ENCODE peak calls at places on chromosomes 2 and 18, in seven cellular contexts. U, Z, R, Q, S, V and X are unnamed samples. For H3K36me3, the result is how much of the 10 kb centered on the place peaks cover.

GRCh38 chr2:42905341-42906114 is 113.1 kb upstream of the HAAO start:
- DNase-seq in S (no peak), Z (no peak), V (no peak), Q (no peak), R (no peak), U (no peak), X (peak)

GRCh38 chr2:98508690-98509054 is 64.0 kb downstream of the INPP4A start:
- DNase-seq in V (peak), S (no peak), Q (peak), U (peak), R (no peak), Z (no peak), X (peak)

GRCh38 chr2:239762742-239763269 is 262.3 kb downstream of the NDUFA10 start:
- DNase-seq in Q (no peak), V (peak), R (no peak), Z (no peak), S (peak), U (no peak), X (no peak)

GRCh38 chr2:65072181-65072970 is 16.2 kb downstream of the CEP68 start:
- DNase-seq in Z (no peak), V (no peak), U (no peak), R (no peak), S (no peak), Q (no peak), X (no peak)

GRCh38 chr18:12307871-12308385 is at the start of gene TUBB6:
- DNase-seq in Q (peak), Z (no peak), V (peak), U (peak), R (no peak), S (peak), X (peak)

GRCh38 chr2:105977212-105977611 is 216.9 kb downstream of the UXS1 start:
- DNase-seq in V (no peak), U (peak), Z (no peak), Q (no peak), R (peak), S (no peak), X (no peak)

GRCh38 chr2:158191076-158191566 is 89.4 kb downstream of the UPP2 start:
- DNase-seq in Z (no peak), U (no peak), R (peak), V (no peak), Q (no peak), S (no peak), X (no peak)

GRCh38 chr2:197803033-197803444 is 1.4 kb upstream of the PLCL1 start:
- DNase-seq in S (no peak), R (peak), Z (no peak), Q (no peak), U (peak), V (no peak), X (no peak)

GRCh38 chr2:98157557-98157956 is 70.6 kb downstream of the VWA3B start:
- DNase-seq in Q (no peak), S (no peak), V (no peak), Z (no peak), U (no peak), R (no peak), X (no peak)

GRCh38 chr2:230954738-230955137 is 29.7 kb upstream of the GPR55 start:
- DNase-seq in Q (no peak), R (no peak), Z (no peak), S (no peak), V (no peak), U (no peak), X (no peak)

GRCh38 chr2:128617661-128618060 is 299.0 kb upstream of the HS6ST1 start:
- DNase-seq in S (peak), V (peak), R (no peak), Z (no peak), U (no peak), Q (no peak), X (peak)
- H3K4me3 ChIP-seq in S (no peak), V (no peak), R (no peak), Z (no peak), U (no peak), Q (no peak), X (no peak)

DNA sequence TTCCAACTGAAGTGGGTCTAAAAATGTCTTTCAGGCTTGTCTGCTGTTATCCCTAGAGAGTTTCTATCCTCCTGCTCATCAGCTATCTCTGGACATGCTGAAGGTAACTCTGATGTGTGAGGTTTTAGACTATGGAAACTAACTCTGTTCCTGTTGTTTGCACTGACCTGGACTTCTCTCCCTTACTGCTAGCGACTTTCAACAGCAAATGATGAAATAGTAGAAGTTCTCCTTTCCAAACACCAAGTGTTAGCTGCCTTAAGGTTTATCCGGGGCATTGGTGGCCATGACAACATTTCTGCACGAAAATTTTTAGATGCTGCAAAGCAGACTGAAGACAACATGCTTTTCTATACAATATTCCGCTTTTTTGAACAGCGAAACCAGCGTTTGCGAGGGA is 26.9 kb downstream of the RMC1 start:
- DNase-seq in Z (no peak), V (no peak), Q (no peak), S (no peak), R (no peak), U (no peak), X (no peak)
- H3K36me3 ChIP-seq in Z (under half), V (under half), Q (half or more), S (half or more), R (under half), U (half or more), X (half or more)

DNA sequence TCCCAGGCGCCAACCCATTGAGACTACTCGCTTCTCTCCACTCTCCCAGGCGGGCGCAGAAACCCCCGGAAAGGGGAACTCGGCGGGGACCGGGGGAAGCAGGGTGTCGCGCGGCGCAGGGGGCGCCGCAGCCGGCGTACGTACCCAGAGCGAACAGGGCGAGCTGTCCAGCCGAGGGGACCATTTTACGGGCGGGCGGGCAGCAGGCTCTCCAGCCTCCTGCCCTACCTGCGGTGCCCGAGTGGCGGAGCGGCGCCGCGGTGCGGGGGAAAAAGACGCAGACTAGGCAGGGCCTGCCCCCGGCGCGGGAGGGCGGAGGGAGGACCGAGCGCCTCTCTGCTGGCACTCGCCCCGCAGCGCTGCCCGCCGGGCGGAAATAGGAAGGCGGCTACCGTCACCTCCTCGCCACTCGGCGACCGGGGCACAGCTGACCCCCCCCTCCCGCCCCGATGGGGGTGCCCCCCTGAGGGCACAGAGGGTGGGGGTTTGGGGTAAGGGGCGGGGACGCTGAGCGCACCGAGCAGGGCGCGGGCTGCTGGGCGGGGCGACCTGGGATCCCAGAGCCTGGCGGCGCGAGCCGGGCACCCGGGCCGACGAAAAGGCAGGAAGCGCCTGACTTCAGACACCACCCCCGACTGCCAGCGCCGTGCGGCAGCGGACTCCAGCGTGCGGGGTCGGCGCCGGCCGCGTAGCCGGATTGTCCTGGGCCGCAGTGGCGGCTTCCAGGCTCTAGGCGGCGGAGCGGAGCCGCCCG is at the start of gene TGFA:
- DNase-seq in U (no peak), V (peak), Q (peak), Z (no peak), S (peak), R (peak), X (peak)
- TF ChIP-seq POLR2A in U (no peak), V (no peak), Q (peak), Z (no peak), S (peak), R (peak), X (peak)

DNA sequence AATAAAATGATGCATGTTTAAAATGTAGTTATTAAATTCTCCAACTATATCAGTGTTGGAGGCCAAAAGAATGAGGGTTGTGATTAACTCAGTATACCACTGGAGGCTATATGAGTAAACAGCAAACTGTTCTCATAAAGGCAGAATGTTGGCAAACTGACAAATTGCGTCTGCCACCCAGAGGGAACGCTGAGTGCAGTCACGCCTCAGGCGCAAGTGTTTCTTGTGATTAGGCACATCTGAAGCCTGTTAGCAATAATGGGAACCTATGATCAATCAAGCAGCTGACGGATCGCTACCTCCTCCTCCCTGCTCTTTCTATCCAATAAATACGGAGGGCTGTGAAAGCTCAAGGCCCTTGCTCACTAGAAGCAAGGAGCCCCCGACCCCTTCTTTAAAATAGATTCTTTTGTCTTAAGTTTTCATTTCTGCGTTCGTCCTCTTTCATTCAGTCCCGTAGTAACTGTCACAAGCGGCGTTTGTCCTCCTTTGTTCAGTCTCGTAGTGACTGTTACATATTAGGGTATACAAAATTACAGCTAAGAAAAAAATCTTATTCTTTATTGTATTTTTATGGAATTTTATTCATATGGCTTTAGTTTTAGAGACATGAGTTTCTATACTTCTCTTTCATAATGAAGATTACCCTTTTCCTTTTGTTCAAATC is 16.3 kb upstream of the RMND5A start:
- DNase-seq in U (no peak), Z (no peak), V (no peak), S (peak), Q (peak), R (peak), X (peak)
- H3K4me3 ChIP-seq in U (no peak), Z (no peak), V (no peak), S (peak), Q (no peak), R (peak), X (peak)

GRCh38 chr2:138534791-138535190 is 33.2 kb downstream of the SPOPL start:
- DNase-seq in Z (no peak), U (no peak), V (no peak), S (no peak), R (no peak), Q (no peak), X (no peak)

GRCh38 chr2:138536302-138536701 is 34.7 kb downstream of the SPOPL start:
- DNase-seq in S (no peak), Z (no peak), R (no peak), U (no peak), Q (no peak), V (no peak), X (no peak)

GRCh38 chr2:138536740-138537139 is 35.2 kb downstream of the SPOPL start:
- DNase-seq in S (no peak), U (no peak), Q (no peak), V (no peak), Z (no peak), R (no peak), X (no peak)

GRCh38 chr2:138537170-138537915 is 35.8 kb downstream of the SPOPL start:
- DNase-seq in U (no peak), Q (peak), S (no peak), R (no peak), Z (no peak), V (no peak), X (no peak)

DNA sequence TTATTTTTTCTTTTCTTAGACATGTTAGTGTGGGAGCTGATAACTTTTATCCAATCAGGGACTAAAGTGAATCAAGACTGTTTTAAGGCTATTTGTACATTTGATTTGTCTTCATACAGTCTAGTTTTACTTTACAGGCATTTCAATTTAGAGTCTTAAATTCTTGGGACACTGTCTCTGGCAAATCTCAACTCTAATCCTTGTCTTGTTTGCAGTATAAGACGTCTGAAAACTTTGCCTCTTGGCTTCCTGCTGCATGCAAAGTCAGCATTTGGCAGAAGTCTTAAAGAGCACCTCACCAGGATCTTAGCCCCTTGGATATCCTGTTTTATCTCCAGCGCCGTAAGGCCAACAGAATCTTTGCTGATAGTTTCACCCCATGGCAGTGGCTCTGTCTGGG is 30.3 kb downstream of the SPOPL start:
- DNase-seq in U (no peak), S (no peak), R (no peak), Q (no peak), V (no peak), Z (no peak), X (no peak)
- H3K36me3 ChIP-seq in U (under half), S (under half), R (under half), Q (under half), V (under half), Z (under half), X (under half)

GRCh38 chr2:12617366-12617765 is 99.4 kb upstream of the TRIB2 start:
- DNase-seq in V (no peak), U (no peak), Z (no peak), R (no peak), S (no peak), Q (no peak), X (no peak)

GRCh38 chr2:12619975-12620374 is 96.8 kb upstream of the TRIB2 start:
- DNase-seq in R (no peak), Q (no peak), S (no peak), Z (no peak), U (peak), V (no peak), X (no peak)

GRCh38 chr2:12616456-12617163 is 100.1 kb upstream of the TRIB2 start:
- DNase-seq in S (no peak), Q (no peak), V (no peak), U (no peak), Z (no peak), R (no peak), X (no peak)

GRCh38 chr2:12617853-12618252 is 98.9 kb upstream of the TRIB2 start:
- DNase-seq in R (no peak), Q (no peak), V (no peak), U (no peak), Z (no peak), S (no peak), X (no peak)

GRCh38 chr2:12618576-12618975 is 98.2 kb upstream of the TRIB2 start:
- DNase-seq in V (no peak), S (no peak), U (peak), R (no peak), Q (no peak), Z (no peak), X (no peak)
- TF ChIP-seq POLR2A in V (no peak), S (no peak), U (no peak), R (no peak), Q (no peak), Z (no peak), X (no peak)

DNA sequence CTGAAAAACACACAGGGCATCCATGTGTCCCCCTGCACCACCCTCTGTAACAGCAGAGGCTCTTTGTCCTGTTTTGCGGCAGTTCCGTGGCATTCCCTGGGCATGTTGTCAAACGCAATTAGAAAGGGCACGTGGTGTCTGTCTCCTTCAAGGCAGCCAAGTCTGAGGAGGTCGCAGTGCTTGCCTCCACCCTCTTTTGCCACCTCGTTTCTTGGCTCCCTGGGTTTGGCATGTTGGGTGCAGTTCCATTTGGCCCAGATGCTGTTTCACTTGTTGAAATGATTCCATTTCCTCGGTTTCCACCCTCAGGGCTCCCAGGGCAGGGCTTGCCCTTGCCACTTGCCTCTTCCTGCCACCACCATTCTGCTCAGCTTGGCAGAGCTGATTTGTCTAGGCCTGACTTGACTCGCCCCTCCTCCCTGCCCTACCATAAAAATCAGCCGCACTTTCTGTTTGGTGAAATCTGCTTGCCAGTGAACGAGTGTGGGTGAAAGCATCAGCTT is 12.4 kb downstream of the CCL20 start:
- DNase-seq in S (peak), V (no peak), U (no peak), R (no peak), Z (no peak), Q (peak), X (no peak)
- H3K4me3 ChIP-seq in S (no peak), V (no peak), U (no peak), R (no peak), Z (no peak), Q (no peak), X (no peak)

GRCh38 chr2:241655516-241656189 is 18.2 kb downstream of the ATG4B start:
- DNase-seq in Z (no peak), R (no peak), Q (no peak), V (no peak), S (no peak), U (no peak), X (no peak)

GRCh38 chr2:241658296-241658695 is 20.8 kb downstream of the ATG4B start:
- DNase-seq in Q (no peak), S (no peak), Z (no peak), U (no peak), V (no peak), R (no peak), X (no peak)

GRCh38 chr2:241654551-241654950 is 17.1 kb downstream of the ATG4B start:
- DNase-seq in U (no peak), V (no peak), Q (no peak), R (no peak), S (no peak), Z (no peak), X (no peak)

GRCh38 chr2:241657851-241658254 is 20.4 kb downstream of the ATG4B start:
- DNase-seq in U (no peak), Q (no peak), R (no peak), S (no peak), Z (no peak), V (no peak), X (no peak)

GRCh38 chr2:241656190-241656741 is 18.8 kb downstream of the ATG4B start:
- DNase-seq in V (no peak), R (no peak), U (no peak), S (no peak), Z (no peak), Q (no peak), X (no peak)
- H3K36me3 ChIP-seq in V (under half), R (under half), U (half or more), S (half or more), Z (under half), Q (under half), X (under half)

GRCh38 chr2:134862674-134863073 is 24.3 kb downstream of the ACMSD start:
- DNase-seq in S (no peak), Z (no peak), R (no peak), V (no peak), U (no peak), Q (no peak), X (no peak)
- TF ChIP-seq POLR2A in S (no peak), Z (no peak), R (no peak), V (no peak), U (no peak), Q (no peak), X (no peak)

DNA sequence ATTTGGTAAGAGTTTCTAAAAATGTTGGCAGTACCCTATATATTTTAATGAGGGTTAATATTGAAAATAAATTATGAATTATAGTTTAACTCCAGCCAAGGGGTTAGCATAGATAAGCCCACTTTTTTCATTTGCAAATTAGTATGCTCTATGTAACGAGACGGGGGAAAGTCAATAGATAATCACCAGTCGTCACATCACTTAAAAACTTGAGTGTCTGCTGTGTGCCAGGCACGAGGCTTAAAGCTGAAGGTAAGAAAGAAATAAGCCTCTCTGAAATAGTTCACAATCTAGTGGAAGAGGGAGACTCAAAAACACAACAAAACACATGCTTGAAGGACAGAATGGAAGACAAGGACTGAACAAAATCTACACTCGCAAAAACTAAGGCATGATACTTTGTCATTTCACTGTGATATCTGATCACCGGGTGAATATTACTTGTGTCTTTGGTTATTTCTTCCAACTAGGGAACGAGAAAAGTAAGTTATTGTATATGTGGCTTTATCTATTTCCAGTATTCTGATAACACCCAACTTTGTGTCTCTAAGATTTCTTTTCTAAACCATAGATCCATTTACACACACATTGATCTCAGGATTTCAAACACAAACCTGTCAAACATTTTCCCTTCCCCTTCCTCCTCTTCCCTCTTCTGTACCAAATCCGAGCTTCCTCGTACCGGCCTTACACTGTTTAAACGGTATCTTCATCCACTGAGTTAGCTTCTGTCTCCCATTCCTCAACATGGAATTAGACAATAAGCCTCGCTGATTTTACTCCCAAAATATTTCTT is 199.1 kb downstream of the PIEZO2 start:
- DNase-seq in Z (no peak), S (no peak), R (no peak), Q (no peak), U (no peak), V (no peak), X (no peak)
- H3K4me3 ChIP-seq in Z (no peak), S (no peak), R (no peak), Q (no peak), U (no peak), V (no peak), X (no peak)